ENCODE peak calls at places on chromosome X, in eight cellular contexts. S, C, U, F, G, O, M and B are unnamed samples.

GRCh38 chrX:33840176-33840575 is 291.9 kb downstream of the FAM47A start:
- DNase-seq in S (no peak), C (no peak), U (no peak), F (no peak), G (no peak), O (no peak), M (no peak), B (no peak)

GRCh38 chrX:107485019-107485418 is 35.6 kb downstream of the FRMPD3 start:
- DNase-seq in S (no peak), C (peak; percentile 34), U (no peak), F (no peak), G (peak; percentile 18), O (no peak), M (no peak), B (peak; percentile 6)

GRCh38 chrX:29746326-29746725 is 469.0 kb upstream of the MAGEB2 start:
- DNase-seq in S (no peak), C (no peak), U (no peak), F (no peak), G (peak; percentile 49), O (no peak), M (no peak), B (peak; percentile 57)

GRCh38 chrX:37000140-37000539 is 8.0 kb upstream of the FAM47C start:
- DNase-seq in S (no peak), C (no peak), U (no peak), F (no peak), G (no peak), O (no peak), M (no peak), B (no peak)

GRCh38 chrX:40933132-40934078 is 151.8 kb upstream of the USP9X start:
- DNase-seq in S (no peak), C (no peak), U (no peak), F (peak; percentile 33), G (peak; percentile 83), O (peak; percentile 14), M (no peak), B (peak; percentile 68)

GRCh38 chrX:49627030-49627777 is 28.4 kb downstream of the GAGE1 start:
- DNase-seq in S (no peak), C (no peak), U (no peak), F (peak; percentile 3), G (peak; percentile 0), O (peak; percentile 65), M (no peak), B (no peak)

GRCh38 chrX:49190783-49191032 is 4.5 kb upstream of the PRICKLE3 start:
- DNase-seq in S (no peak), C (no peak), U (no peak), F (no peak), G (no peak), O (no peak), M (no peak), B (no peak)

GRCh38 chrX:40966204-40966820 is 118.9 kb upstream of the USP9X start:
- DNase-seq in S (no peak), C (no peak), U (no peak), F (no peak), G (peak; percentile 65), O (no peak), M (no peak), B (no peak)

GRCh38 chrX:40267334-40268118 is 169.8 kb upstream of the BCOR start:
- DNase-seq in S (no peak), C (peak; percentile 14), U (no peak), F (peak; percentile 15), G (no peak), O (no peak), M (no peak), B (no peak)

GRCh38 chrX:18668059-18668458 is 3.8 kb downstream of the RS1 start:
- DNase-seq in S (no peak), C (no peak), U (no peak), F (no peak), G (peak; percentile 24), O (no peak), M (no peak), B (no peak)

GRCh38 chrX:40107291-40108083 is 9.7 kb upstream of the BCOR start:
- DNase-seq in S (no peak), C (no peak), U (no peak), F (peak; percentile 36), G (no peak), O (no peak), M (peak; percentile 85), B (no peak)

GRCh38 chrX:48688531-48689142 is 5.0 kb downstream of the WAS start:
- DNase-seq in S (no peak), C (no peak), U (no peak), F (no peak), G (no peak), O (no peak), M (no peak), B (no peak)

GRCh38 chrX:97705936-97706335 is 822.2 kb downstream of the RPA4 start:
- DNase-seq in S (peak; percentile 3), C (no peak), U (no peak), F (no peak), G (peak; percentile 41), O (no peak), M (no peak), B (no peak)

GRCh38 chrX:78658851-78659744 is at the start of gene RTL3:
- DNase-seq in S (no peak), C (no peak), U (no peak), F (no peak), G (peak; percentile 90), O (no peak), M (no peak), B (peak; percentile 93)

GRCh38 chrX:30313322-30313721 is 4.1 kb upstream of the NR0B1 start:
- DNase-seq in S (no peak), C (no peak), U (no peak), F (no peak), G (no peak), O (no peak), M (no peak), B (no peak)

GRCh38 chrX:139199945-139200344 is 330.6 kb upstream of the F9 start:
- DNase-seq in S (no peak), C (no peak), U (no peak), F (no peak), G (no peak), O (peak; percentile 10), M (no peak), B (no peak)

GRCh38 chrX:133649659-133650058 is 234.4 kb upstream of the GPC4 start:
- DNase-seq in S (no peak), C (no peak), U (no peak), F (no peak), G (no peak), O (no peak), M (no peak), B (no peak)

GRCh38 chrX:38220024-38220935 is at the start of gene SRPX:
- DNase-seq in S (no peak), C (no peak), U (peak; percentile 46), F (peak; percentile 27), G (peak; percentile 68), O (peak; percentile 13), M (peak; percentile 50), B (peak; percentile 34)

GRCh38 chrX:108447303-108447702 is 7.7 kb downstream of the COL4A5 start:
- DNase-seq in S (no peak), C (no peak), U (no peak), F (no peak), G (no peak), O (no peak), M (no peak), B (peak; percentile 39)

GRCh38 chrX:134654398-134655012 is 3.8 kb downstream of the PLAC1 start:
- DNase-seq in S (no peak), C (no peak), U (no peak), F (no peak), G (no peak), O (no peak), M (no peak), B (no peak)

GRCh38 chrX:46770817-46771163 is 11.9 kb upstream of the SLC9A7 start:
- DNase-seq in S (peak; percentile 59), C (no peak), U (no peak), F (no peak), G (peak; percentile 89), O (no peak), M (no peak), B (peak; percentile 91)

GRCh38 chrX:56994375-56995270 is 718 bp downstream of the SPIN3 start:
- DNase-seq in S (no peak), C (no peak), U (no peak), F (no peak), G (peak; percentile 1), O (no peak), M (no peak), B (peak; percentile 1)

GRCh38 chrX:19904778-19905367 is 17.5 kb upstream of the SH3KBP1 start:
- DNase-seq in S (no peak), C (peak; percentile 72), U (no peak), F (peak; percentile 4), G (peak; percentile 61), O (peak; percentile 15), M (no peak), B (no peak)

DNA sequence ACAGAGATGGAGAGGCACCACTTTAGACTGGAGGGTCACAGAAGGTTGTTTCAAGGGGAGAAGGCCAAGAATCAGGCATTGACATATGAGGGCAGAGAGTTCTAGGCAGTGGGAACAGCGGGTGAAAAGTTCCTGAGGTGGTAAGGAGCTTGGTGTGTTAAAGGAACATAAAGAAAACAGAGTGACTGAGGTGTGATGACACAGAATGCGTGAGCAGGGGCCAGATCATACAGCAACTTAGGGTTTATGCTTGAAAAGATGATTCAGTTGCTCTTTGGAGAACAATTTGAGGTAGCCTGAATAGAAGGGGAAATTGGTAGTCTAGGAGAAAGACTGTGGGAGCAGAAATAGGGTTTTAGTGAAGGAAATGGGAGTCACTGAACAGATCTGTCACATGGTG is 179.2 kb downstream of the AMELX start:
- DNase-seq in S (no peak), C (no peak), U (no peak), F (no peak), G (no peak), O (no peak), M (no peak), B (no peak)
- H3K4me3 ChIP-seq in S (no peak overlapping the region), C (no peak overlapping the region), U (no peak overlapping the region), F (no peak overlapping the region), G (no peak overlapping the region), O (no peak overlapping the region), M (no peak overlapping the region), B (no peak overlapping the region)

GRCh38 chrX:3271485-3272186 is 74.8 kb downstream of the MXRA5 start:
- DNase-seq in S (no peak), C (no peak), U (peak; percentile 63), F (no peak), G (peak; percentile 90), O (no peak), M (no peak), B (peak; percentile 95)
- TF ChIP-seq CTCF in S (no peak), C (no peak), U (no peak), F (no peak), G (no peak), O (no peak), M (no peak), B (no peak)

GRCh38 chrX:75786290-75786689 is 1.2 kb upstream of the MAGEE2 start:
- DNase-seq in S (no peak), C (no peak), U (no peak), F (no peak), G (no peak), O (no peak), M (no peak), B (no peak)

GRCh38 chrX:75781618-75782017 is 3.4 kb downstream of the MAGEE2 start:
- DNase-seq in S (no peak), C (no peak), U (no peak), F (peak; percentile 15), G (no peak), O (no peak), M (no peak), B (no peak)

GRCh38 chrX:75784689-75785491 is at the start of gene MAGEE2:
- DNase-seq in S (no peak), C (no peak), U (no peak), F (no peak), G (no peak), O (no peak), M (no peak), B (no peak)
- H3K4me3 ChIP-seq in S (no peak within 1 kb of the TSS), C (no peak within 1 kb of the TSS), U (no peak within 1 kb of the TSS), F (peak within 1 kb of the TSS; percentile 38), G (no peak within 1 kb of the TSS), O (no peak within 1 kb of the TSS), M (no peak within 1 kb of the TSS), B (no peak within 1 kb of the TSS)

GRCh38 chrX:8404443-8404842 is 60.2 kb upstream of the VCX3B start:
- DNase-seq in S (no peak), C (no peak), U (no peak), F (peak; percentile 3), G (no peak), O (no peak), M (no peak), B (peak; percentile 91)
- TF ChIP-seq CTCF in S (no peak), C (no peak), U (no peak), F (no peak), G (no peak), O (no peak), M (no peak), B (no peak)